ENCODE peak calls at places on chromosomes 4 and X, in six cellular contexts. P, Q, K, U, O and H are unnamed samples.

GRCh38 chr4:156495109-156495508 is 476.5 kb downstream of the PDGFC start:
- DNase-seq in P (no peak), Q (no peak), K (no peak), U (no peak), O (no peak), H (no peak)

GRCh38 chrX:132669142-132669541 is 180.3 kb upstream of the MBNL3 start:
- DNase-seq in P (no peak), Q (no peak), K (no peak), U (no peak), O (no peak), H (no peak)

GRCh38 chr4:108590776-108591175 is 29.6 kb upstream of the RPL34 start:
- DNase-seq in P (no peak), Q (peak; percentile 10), K (no peak), U (no peak), O (no peak), H (no peak)

GRCh38 chr4:138869631-138870030 is 145.9 kb upstream of the NOCT start:
- DNase-seq in P (no peak), Q (no peak), K (no peak), U (no peak), O (no peak), H (no peak)

GRCh38 chrX:81308086-81308852 is 106.4 kb downstream of the SH3BGRL start:
- DNase-seq in P (no peak), Q (no peak), K (no peak), U (no peak), O (no peak), H (no peak)

GRCh38 chr4:99633772-99634171 is 23.9 kb downstream of the C4orf54 start:
- DNase-seq in P (no peak), Q (no peak), K (no peak), U (no peak), O (no peak), H (no peak)

GRCh38 chr4:25801594-25801993 is 61.2 kb downstream of the SEL1L3 start:
- DNase-seq in P (no peak), Q (no peak), K (no peak), U (no peak), O (no peak), H (no peak)

GRCh38 chrX:15334561-15334960 is 762 bp downstream of the PIGA start:
- DNase-seq in P (no peak), Q (peak; percentile 23), K (peak; percentile 0), U (no peak), O (no peak), H (peak; percentile 32)

GRCh38 chr4:6356076-6356560 is 86.5 kb downstream of the WFS1 start:
- DNase-seq in P (no peak), Q (no peak), K (no peak), U (no peak), O (no peak), H (no peak)

GRCh38 chr4:25172964-25173917 is 13.0 kb upstream of the SEPSECS start:
- DNase-seq in P (no peak), Q (peak; percentile 100), K (peak; percentile 92), U (no peak), O (no peak), H (peak; percentile 98)

GRCh38 chrX:124023838-124024238 is 62.3 kb downstream of the STAG2 start:
- DNase-seq in P (no peak), Q (peak; percentile 41), K (no peak), U (no peak), O (no peak), H (peak; percentile 53)

GRCh38 chr4:130124066-130124465 is 1028.1 kb downstream of the C4orf33 start:
- DNase-seq in P (no peak), Q (no peak), K (no peak), U (no peak), O (no peak), H (no peak)

GRCh38 chrX:110852180-110852579 is 56.6 kb upstream of the CHRDL1 start:
- DNase-seq in P (no peak), Q (peak; percentile 5), K (peak; percentile 13), U (no peak), O (no peak), H (peak; percentile 24)

GRCh38 chr4:11299016-11299415 is 129.7 kb downstream of the HS3ST1 start:
- DNase-seq in P (no peak), Q (no peak), K (no peak), U (no peak), O (no peak), H (no peak)

GRCh38 chr4:132614682-132615081 is 534.4 kb upstream of the PCDH10 start:
- DNase-seq in P (no peak), Q (peak; percentile 5), K (no peak), U (no peak), O (no peak), H (peak; percentile 5)

GRCh38 chrX:137432609-137433008 is 133.3 kb upstream of the ZIC3 start:
- DNase-seq in P (peak; percentile 61), Q (no peak), K (peak; percentile 80), U (peak; percentile 51), O (no peak), H (no peak)

GRCh38 chrX:13050151-13050550 is 5.7 kb upstream of the FAM9C start:
- DNase-seq in P (no peak), Q (no peak), K (no peak), U (no peak), O (no peak), H (no peak)

GRCh38 chr4:152590179-152591031 is 54.5 kb upstream of the FBXW7 start:
- DNase-seq in P (no peak), Q (peak; percentile 89), K (peak; percentile 40), U (no peak), O (no peak), H (peak; percentile 99)
- H2BK15ac ChIP-seq in P (no peak overlapping the region), Q (no peak overlapping the region), K (no peak overlapping the region), U (no peak overlapping the region), O (no peak overlapping the region), H (no peak overlapping the region)

DNA sequence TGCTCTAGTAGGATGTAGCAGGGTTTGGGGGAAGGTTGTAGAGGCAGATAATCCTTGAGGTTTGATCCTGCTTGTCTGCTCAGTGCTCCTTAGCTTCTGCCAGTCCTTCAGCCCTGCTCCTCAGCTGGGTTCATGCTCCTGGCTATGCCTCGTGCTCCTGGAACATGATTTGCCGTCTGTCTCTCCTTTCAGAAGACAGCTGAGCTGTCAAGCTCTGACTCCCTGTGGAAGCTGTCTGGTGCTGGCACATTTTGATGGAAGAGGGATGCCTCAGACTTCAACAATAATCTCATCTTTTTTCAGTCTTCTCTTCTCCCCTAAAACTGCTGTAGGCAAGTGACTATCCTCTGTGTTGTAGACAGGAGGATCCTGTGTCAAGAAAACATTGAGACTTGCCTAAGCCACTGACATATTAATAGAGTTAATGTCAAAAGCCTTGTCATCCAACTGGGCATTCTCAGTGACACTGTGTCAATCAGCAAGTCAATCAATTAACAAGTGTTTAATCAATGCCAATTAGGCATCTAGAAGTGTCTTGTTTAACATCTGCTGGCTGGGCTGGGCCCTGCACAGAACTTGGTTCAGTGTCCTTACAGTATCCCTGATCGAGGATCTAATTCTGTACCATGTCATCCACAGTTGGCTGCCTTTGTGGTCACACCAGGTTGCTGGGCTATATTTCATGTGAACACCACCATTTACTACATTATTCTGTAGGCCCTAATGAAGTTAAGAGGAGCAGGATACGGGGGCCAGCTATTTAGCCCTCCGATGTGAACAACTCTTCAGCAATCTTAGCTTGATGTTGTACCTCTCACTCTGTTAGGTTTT is 96.7 kb downstream of the SYNPO2 start:
- DNase-seq in P (no peak), Q (no peak), K (no peak), U (no peak), O (no peak), H (no peak)
- H3K27ac ChIP-seq in P (no peak overlapping the region), Q (peak overlapping the region; percentile 15), K (no peak overlapping the region), U (no peak overlapping the region), O (no peak overlapping the region), H (no peak overlapping the region)

GRCh38 chr4:185740471-185740873 is 71.5 kb downstream of the SORBS2 start:
- DNase-seq in P (no peak), Q (no peak), K (peak; percentile 64), U (no peak), O (no peak), H (no peak)
- H3K4me1 ChIP-seq in P (peaks cover 15% of the 10 kb centered on the region), Q (peaks cover 4% of the 10 kb centered on the region), K (peaks cover 2% of the 10 kb centered on the region), U (peaks cover 3% of the 10 kb centered on the region), O (peaks cover 39% of the 10 kb centered on the region), H (peaks cover 15% of the 10 kb centered on the region)

DNA sequence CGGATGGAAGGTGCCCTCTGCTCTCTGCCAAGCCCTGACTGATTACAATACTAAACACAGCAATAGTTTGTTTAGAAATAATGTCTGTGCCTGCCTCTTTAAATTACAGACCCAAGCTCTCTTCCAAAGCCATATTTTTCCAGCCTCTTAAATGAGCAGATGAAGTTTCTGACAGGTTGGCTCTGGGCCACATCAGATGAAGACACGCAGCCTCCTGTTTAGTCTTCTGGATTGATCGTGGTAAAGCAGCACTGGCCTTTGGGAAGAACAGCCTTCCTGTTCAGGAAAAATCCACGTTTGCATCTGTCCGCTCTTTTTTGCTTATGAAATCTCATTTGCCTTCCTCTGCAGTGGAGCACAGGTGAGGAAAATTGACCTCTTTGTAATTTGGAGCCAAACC is 133.7 kb downstream of the CPE start:
- DNase-seq in P (no peak), Q (no peak), K (no peak), U (no peak), O (no peak), H (peak; percentile 47)
- H2BK15ac ChIP-seq in P (no peak overlapping the region), Q (no peak overlapping the region), K (no peak overlapping the region), U (no peak overlapping the region), O (no peak overlapping the region), H (no peak overlapping the region)

DNA sequence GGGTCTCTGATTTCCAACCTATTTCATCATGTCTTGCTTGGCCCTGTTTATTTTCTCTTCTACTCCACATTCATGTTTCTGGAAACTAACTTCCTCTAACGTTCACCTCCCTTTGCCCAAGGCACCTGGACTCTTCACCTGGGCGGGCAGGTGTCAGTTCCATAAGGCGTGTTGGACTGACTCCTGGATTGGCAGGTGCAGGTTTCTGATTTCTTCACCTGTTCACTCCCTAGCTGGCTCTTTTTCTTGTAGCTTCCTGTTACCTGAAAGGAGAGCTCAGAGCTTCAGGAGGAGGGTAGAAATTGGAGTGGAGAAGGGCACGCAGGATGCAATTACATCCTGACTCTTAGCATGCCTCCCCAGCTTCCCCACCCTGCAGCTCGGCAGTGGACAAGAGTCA is 350.8 kb upstream of the KLF3 start:
- DNase-seq in P (no peak), Q (no peak), K (no peak), U (no peak), O (no peak), H (no peak)
- H3K27ac ChIP-seq in P (no peak overlapping the region), Q (no peak overlapping the region), K (no peak overlapping the region), U (no peak overlapping the region), O (no peak overlapping the region), H (no peak overlapping the region)

GRCh38 chr4:10022346-10023049 is 1.2 kb upstream of the SLC2A9 start:
- DNase-seq in P (peak; percentile 17), Q (no peak), K (no peak), U (no peak), O (no peak), H (no peak)
- H3K4me1 ChIP-seq in P (no peaks in the 10 kb centered on the region), Q (peaks cover 7% of the 10 kb centered on the region), K (peaks cover 1% of the 10 kb centered on the region), U (peaks cover 5% of the 10 kb centered on the region), O (no peaks in the 10 kb centered on the region), H (peaks cover 21% of the 10 kb centered on the region)

GRCh38 chr4:185554243-185555126 is 19.2 kb upstream of the PDLIM3 start:
- DNase-seq in P (no peak), Q (no peak), K (no peak), U (no peak), O (no peak), H (no peak)
- H2BK15ac ChIP-seq in P (no peak overlapping the region), Q (no peak overlapping the region), K (no peak overlapping the region), U (no peak overlapping the region), O (no peak overlapping the region), H (no peak overlapping the region)